ENCODE peak calls at places on chromosomes 7 and 10, in ten cellular contexts. G is skeletal muscle cell; Y is EL; L is HT-29; U is type B pancreatic cell; X is NCI-H2081; J is A172; S is globus pallidus; Z is stimulated activated CD4-positive, alpha-beta T cell treated with anti-CD3 and anti-CD28 coated beads, Interleukin-1b, Interleukin-23, amount 100 ng/mL, for 4 hours; Q is NCI-H2029 treated with DMSO at 0.1 percent for 48 hours. B is an unnamed sample.

GRCh38 chr7:14754631-14755030 is 147.9 kb downstream of the DGKB start:
- DNase-seq in G (peak), Y (peak), L (peak), U (no peak), X (peak), J (peak), S (no peak), Z (no peak), Q (no peak), B (peak)

GRCh38 chr10:23186697-23187096 is 5.4 kb upstream of the PTF1A start:
- DNase-seq in G (no peak), Y (no peak), L (no peak), U (no peak), X (no peak), J (no peak), S (no peak), Z (no peak), Q (no peak), B (no peak)

GRCh38 chr7:145016068-145016467 is 180.2 kb upstream of the TPK1 start:
- DNase-seq in G (no peak), Y (no peak), L (no peak), U (no peak), X (no peak), J (peak), S (no peak), Z (no peak), Q (no peak), B (no peak)

GRCh38 chr7:27205325-27206280 is 5.7 kb upstream of the HOXA13 start:
- DNase-seq in G (no peak), Y (no peak), L (peak), U (peak), X (no peak), J (no peak), S (no peak), Z (no peak), Q (no peak), B (no peak)

GRCh38 chr10:12579954-12580858 is 230.9 kb downstream of the CAMK1D start:
- DNase-seq in G (no peak), Y (no peak), L (no peak), U (no peak), X (peak), J (no peak), S (no peak), Z (no peak), Q (no peak), B (peak)

GRCh38 chr7:6221340-6222319 is 50.8 kb downstream of the CYTH3 start:
- DNase-seq in G (no peak), Y (no peak), L (no peak), U (no peak), X (no peak), J (peak), S (no peak), Z (no peak), Q (no peak), B (no peak)

GRCh38 chr7:80634505-80634904 is 3.9 kb upstream of the CD36 start:
- DNase-seq in G (peak), Y (peak), L (no peak), U (no peak), X (no peak), J (peak), S (peak), Z (no peak), Q (no peak), B (peak)

GRCh38 chr10:31759124-31759798 is 169.4 kb downstream of the ARHGAP12 start:
- DNase-seq in G (no peak), Y (no peak), L (peak), U (no peak), X (peak), J (peak), S (peak), Z (peak), Q (no peak), B (peak)

GRCh38 chr7:14381306-14381705 is 391.8 kb upstream of the ETV1 start:
- DNase-seq in G (no peak), Y (no peak), L (no peak), U (no peak), X (no peak), J (peak), S (no peak), Z (no peak), Q (no peak), B (peak)

GRCh38 chr10:55500931-55501559 is 700.0 kb upstream of the PCDH15 start:
- DNase-seq in G (no peak), Y (no peak), L (peak), U (no peak), X (peak), J (peak), S (no peak), Z (no peak), Q (peak), B (peak)

GRCh38 chr10:20748551-20748950 is 148.6 kb downstream of the NEBL start:
- DNase-seq in G (no peak), Y (no peak), L (no peak), U (no peak), X (no peak), J (no peak), S (no peak), Z (no peak), Q (no peak), B (no peak)

GRCh38 chr10:43623351-43623750 is 17.1 kb downstream of the ZNF485 start:
- DNase-seq in G (no peak), Y (peak), L (no peak), U (no peak), X (no peak), J (peak), S (peak), Z (no peak), Q (peak), B (peak)

GRCh38 chr10:119305860-119306513 is 98.6 kb downstream of the GRK5 start:
- DNase-seq in G (peak), Y (peak), L (peak), U (no peak), X (peak), J (peak), S (no peak), Z (peak), Q (no peak), B (peak)

GRCh38 chr7:92991190-92991589 is 126.6 kb downstream of the SAMD9 start:
- DNase-seq in G (no peak), Y (no peak), L (no peak), U (no peak), X (no peak), J (no peak), S (no peak), Z (no peak), Q (no peak), B (no peak)

GRCh38 chr10:17431871-17432311 is 22.5 kb downstream of the ST8SIA6 start:
- DNase-seq in G (peak), Y (peak), L (no peak), U (no peak), X (no peak), J (peak), S (no peak), Z (no peak), Q (no peak), B (peak)

GRCh38 chr7:81499262-81500116 is 270.4 kb downstream of the HGF start:
- DNase-seq in G (peak), Y (peak), L (peak), U (no peak), X (peak), J (peak), S (peak), Z (no peak), Q (peak), B (peak)

GRCh38 chr10:74541375-74541774 is 285.0 kb upstream of the KAT6B start:
- DNase-seq in G (no peak), Y (no peak), L (no peak), U (no peak), X (no peak), J (no peak), S (no peak), Z (no peak), Q (no peak), B (no peak)

GRCh38 chr7:84261509-84261908 is 66.9 kb upstream of the SEMA3A start:
- DNase-seq in G (no peak), Y (no peak), L (no peak), U (no peak), X (no peak), J (no peak), S (no peak), Z (no peak), Q (no peak), B (no peak)

GRCh38 chr10:132994371-132994796 is 52.0 kb upstream of the CFAP46 start:
- DNase-seq in G (no peak), Y (no peak), L (no peak), U (no peak), X (no peak), J (no peak), S (no peak), Z (no peak), Q (no peak), B (peak)

GRCh38 chr10:34127676-34128075 is 687.4 kb downstream of the PARD3 start:
- DNase-seq in G (no peak), Y (no peak), L (no peak), U (no peak), X (no peak), J (no peak), S (no peak), Z (no peak), Q (no peak), B (no peak)

GRCh38 chr7:3162286-3162685 is 118.6 kb upstream of the CARD11 start:
- DNase-seq in G (no peak), Y (no peak), L (no peak), U (no peak), X (no peak), J (no peak), S (no peak), Z (no peak), Q (no peak), B (peak)

GRCh38 chr7:156236936-156237599 is 403.5 kb upstream of the RNF32 start:
- DNase-seq in G (no peak), Y (no peak), L (no peak), U (no peak), X (no peak), J (no peak), S (no peak), Z (no peak), Q (no peak), B (no peak)

GRCh38 chr7:74288034-74288881 is 949 bp upstream of the CLIP2 start:
- DNase-seq in G (no peak), Y (no peak), L (no peak), U (no peak), X (no peak), J (no peak), S (no peak), Z (no peak), Q (no peak), B (peak)

GRCh38 chr7:66845382-66846095 is 75.5 kb upstream of the TMEM248 start:
- DNase-seq in G (no peak), Y (no peak), L (no peak), U (no peak), X (no peak), J (no peak), S (no peak), Z (no peak), Q (no peak), B (no peak)